ENCODE peak calls at places on chromosomes 4 and X, in six cellular contexts. I, H, M, R, N and F are unnamed samples.

GRCh38 chr4:70713453-70714026 is 8.2 kb upstream of the RUFY3 start:
- DNase-seq in I (no peak), H (no peak), M (no peak), R (no peak), N (no peak), F (no peak)

GRCh38 chr4:30945586-30945985 is 225.4 kb downstream of the PCDH7 start:
- DNase-seq in I (no peak), H (no peak), M (no peak), R (no peak), N (no peak), F (no peak)

GRCh38 chrX:55007633-55008032 is 7.5 kb downstream of the APEX2 start:
- DNase-seq in I (peak), H (peak), M (no peak), R (peak), N (no peak), F (no peak)

GRCh38 chr4:88585908-88586307 is 6.4 kb upstream of the HERC3 start:
- DNase-seq in I (no peak), H (no peak), M (no peak), R (peak), N (no peak), F (no peak)

GRCh38 chrX:40439625-40440532 is 140.9 kb upstream of the ATP6AP2 start:
- DNase-seq in I (no peak), H (no peak), M (no peak), R (no peak), N (no peak), F (no peak)

GRCh38 chrX:43882294-43882681 is at the start of gene MAOB:
- DNase-seq in I (no peak), H (no peak), M (peak), R (no peak), N (peak), F (no peak)

GRCh38 chrX:24902808-24903207 is 113.0 kb downstream of the ARX start:
- DNase-seq in I (no peak), H (peak), M (no peak), R (peak), N (no peak), F (no peak)

GRCh38 chr4:13349096-13349495 is 135.0 kb downstream of the RAB28 start:
- DNase-seq in I (no peak), H (no peak), M (no peak), R (peak), N (no peak), F (no peak)

GRCh38 chr4:5993876-5994811 is 24.1 kb downstream of the C4orf50 start:
- DNase-seq in I (no peak), H (no peak), M (no peak), R (no peak), N (peak), F (no peak)

GRCh38 chr4:120865985-120866384 is 56.5 kb downstream of the PRDM5 start:
- DNase-seq in I (no peak), H (no peak), M (no peak), R (no peak), N (no peak), F (no peak)

GRCh38 chr4:70556856-70557255 is 35.2 kb upstream of the AMBN start:
- DNase-seq in I (no peak), H (no peak), M (no peak), R (peak), N (no peak), F (no peak)

GRCh38 chrX:75086731-75087195 is 69.3 kb downstream of the ABCB7 start:
- DNase-seq in I (no peak), H (no peak), M (no peak), R (no peak), N (no peak), F (no peak)

GRCh38 chr4:99629962-99630554 is 27.6 kb downstream of the C4orf54 start:
- DNase-seq in I (no peak), H (no peak), M (no peak), R (peak), N (no peak), F (no peak)

GRCh38 chr4:8651661-8652180 is 59.2 kb downstream of the CPZ start:
- DNase-seq in I (no peak), H (no peak), M (no peak), R (no peak), N (peak), F (no peak)

GRCh38 chrX:131067846-131068745 is 9.9 kb downstream of the ARHGAP36 start:
- DNase-seq in I (no peak), H (no peak), M (no peak), R (no peak), N (no peak), F (no peak)

GRCh38 chrX:120456973-120457372 is 12.1 kb downstream of the LAMP2 start:
- DNase-seq in I (peak), H (peak), M (no peak), R (peak), N (no peak), F (no peak)

GRCh38 chrX:816411-816810 is 185.8 kb downstream of the SHOX start:
- DNase-seq in I (no peak), H (no peak), M (no peak), R (no peak), N (no peak), F (no peak)

GRCh38 chr4:22312113-22312512 is 203.8 kb downstream of the ADGRA3 start:
- DNase-seq in I (no peak), H (no peak), M (no peak), R (no peak), N (no peak), F (no peak)

GRCh38 chrX:15956684-15957083 is 102.1 kb upstream of the AP1S2 start:
- DNase-seq in I (no peak), H (peak), M (no peak), R (peak), N (no peak), F (no peak)